ENCODE peak calls at places on chromosomes 4 and X, in four cellular contexts. N is renal cortical epithelial cell, W is sigmoid colon, G is GOT3. K is an unnamed sample.

GRCh38 chr4:107734120-107734519 is 14.1 kb upstream of the PAPSS1 start:
- DNase-seq in N (no peak), W (no peak), G (no peak), K (no peak)

GRCh38 chr4:29046166-29046565 is 1674.0 kb upstream of the PCDH7 start:
- DNase-seq in N (no peak), W (no peak), G (no peak), K (no peak)

GRCh38 chr4:57053508-57053907 is 56.7 kb downstream of the IGFBP7 start:
- DNase-seq in N (peak; percentile 80), W (no peak), G (no peak), K (peak; percentile 60)

GRCh38 chrX:41559662-41560061 is 112.5 kb downstream of the NYX start:
- DNase-seq in N (peak; percentile 87), W (no peak), G (no peak), K (no peak)

GRCh38 chrX:102599950-102600579 is 750 bp downstream of the ARMCX5 start:
- DNase-seq in N (peak; percentile 40), W (no peak), G (no peak), K (peak; percentile 6)

GRCh38 chr4:7933631-7934510 is 5.8 kb downstream of the AFAP1 start:
- DNase-seq in N (no peak), W (peak; percentile 49), G (no peak), K (no peak)

GRCh38 chrX:155188786-155189185 is 27.5 kb upstream of the VBP1 start:
- DNase-seq in N (no peak), W (no peak), G (no peak), K (no peak)

GRCh38 chr4:120694973-120695372 is 227.6 kb downstream of the PRDM5 start:
- DNase-seq in N (peak; percentile 81), W (peak; percentile 71), G (no peak), K (peak; percentile 59)

GRCh38 chrX:71282514-71283408 is 674 bp upstream of the NONO start:
- DNase-seq in N (peak; percentile 73), W (no peak), G (peak; percentile 43), K (no peak)

GRCh38 chr4:17489721-17490120 is 22.2 kb downstream of the QDPR start:
- DNase-seq in N (no peak), W (no peak), G (no peak), K (no peak)